ENCODE peak calls at places on chromosomes 16 and 17, in seven cellular contexts. One of them, this sample, is unnamed.

GRCh38 chr17:15782809-15783208 is 50.7 kb downstream of the TBC1D26 start:
- DNase-seq in brain microvascular endothelial cell: peak
- DNase-seq in tibial nerve: no peak
- DNase-seq in NB4: no peak
- DNase-seq in astrocyte of the cerebellum: no peak
- DNase-seq in astrocyte of the spinal cord: peak
- DNase-seq in transverse colon: peak
- DNase-seq in this sample: no peak

GRCh38 chr16:23874613-23875294 is 39.0 kb downstream of the PRKCB start:
- DNase-seq in NB4: no peak
- DNase-seq in tibial nerve: no peak
- DNase-seq in brain microvascular endothelial cell: no peak
- DNase-seq in transverse colon: no peak
- DNase-seq in astrocyte of the spinal cord: no peak
- DNase-seq in astrocyte of the cerebellum: no peak
- DNase-seq in this sample: no peak

GRCh38 chr16:27721548-27722265 is 171.8 kb downstream of the KATNIP start:
- DNase-seq in NB4: peak
- DNase-seq in astrocyte of the cerebellum: no peak
- DNase-seq in tibial nerve: peak
- DNase-seq in astrocyte of the spinal cord: peak
- DNase-seq in transverse colon: peak
- DNase-seq in brain microvascular endothelial cell: peak
- DNase-seq in this sample: no peak

GRCh38 chr16:3645504-3646347 is 8.8 kb upstream of the DNASE1 start:
- DNase-seq in NB4: no peak
- DNase-seq in brain microvascular endothelial cell: no peak
- DNase-seq in tibial nerve: no peak
- DNase-seq in astrocyte of the cerebellum: peak
- DNase-seq in transverse colon: no peak
- DNase-seq in astrocyte of the spinal cord: peak
- DNase-seq in this sample: peak

GRCh38 chr17:8447816-8448215 is 12.1 kb downstream of the NDEL1 start:
- DNase-seq in brain microvascular endothelial cell: no peak
- DNase-seq in astrocyte of the spinal cord: no peak
- DNase-seq in tibial nerve: no peak
- DNase-seq in NB4: no peak
- DNase-seq in transverse colon: no peak
- DNase-seq in astrocyte of the cerebellum: no peak
- DNase-seq in this sample: no peak

GRCh38 chr17:41966453-41967140 is at the start of gene CNP:
- DNase-seq in NB4: peak
- DNase-seq in transverse colon: peak
- DNase-seq in astrocyte of the spinal cord: peak
- DNase-seq in brain microvascular endothelial cell: peak
- DNase-seq in astrocyte of the cerebellum: peak
- DNase-seq in tibial nerve: peak
- DNase-seq in this sample: peak

GRCh38 chr17:65249774-65250173 is 112.6 kb downstream of the RGS9 start:
- DNase-seq in astrocyte of the spinal cord: no peak
- DNase-seq in transverse colon: no peak
- DNase-seq in astrocyte of the cerebellum: no peak
- DNase-seq in NB4: no peak
- DNase-seq in brain microvascular endothelial cell: no peak
- DNase-seq in tibial nerve: no peak
- DNase-seq in this sample: no peak

GRCh38 chr17:77361986-77362620 is 221.3 kb downstream of the SEC14L1 start:
- DNase-seq in transverse colon: no peak
- DNase-seq in NB4: no peak
- DNase-seq in astrocyte of the spinal cord: no peak
- DNase-seq in astrocyte of the cerebellum: no peak
- DNase-seq in tibial nerve: peak
- DNase-seq in brain microvascular endothelial cell: no peak
- DNase-seq in this sample: no peak

GRCh38 chr16:1089822-1090619 is 6.0 kb downstream of the C1QTNF8 start:
- DNase-seq in astrocyte of the spinal cord: no peak
- DNase-seq in astrocyte of the cerebellum: no peak
- DNase-seq in transverse colon: peak
- DNase-seq in brain microvascular endothelial cell: no peak
- DNase-seq in tibial nerve: no peak
- DNase-seq in NB4: no peak
- DNase-seq in this sample: no peak

GRCh38 chr17:9880582-9880999 is 24.5 kb downstream of the RCVRN start:
- DNase-seq in transverse colon: no peak
- DNase-seq in brain microvascular endothelial cell: no peak
- DNase-seq in astrocyte of the cerebellum: no peak
- DNase-seq in tibial nerve: no peak
- DNase-seq in astrocyte of the spinal cord: peak
- DNase-seq in NB4: peak
- DNase-seq in this sample: no peak

GRCh38 chr17:2798188-2798587 is 1.9 kb downstream of the RAP1GAP2 start:
- DNase-seq in astrocyte of the spinal cord: no peak
- DNase-seq in transverse colon: no peak
- DNase-seq in astrocyte of the cerebellum: no peak
- DNase-seq in tibial nerve: no peak
- DNase-seq in NB4: no peak
- DNase-seq in brain microvascular endothelial cell: no peak
- DNase-seq in this sample: no peak

GRCh38 chr16:9225527-9226316 is 134.3 kb downstream of the HAPSTR1 start:
- DNase-seq in transverse colon: no peak
- DNase-seq in brain microvascular endothelial cell: no peak
- DNase-seq in NB4: peak
- DNase-seq in astrocyte of the spinal cord: no peak
- DNase-seq in astrocyte of the cerebellum: no peak
- DNase-seq in tibial nerve: no peak
- DNase-seq in this sample: no peak

GRCh38 chr16:29986231-29986630 is 9.2 kb downstream of the HIRIP3 start:
- DNase-seq in transverse colon: no peak
- DNase-seq in NB4: no peak
- DNase-seq in astrocyte of the spinal cord: no peak
- DNase-seq in brain microvascular endothelial cell: no peak
- DNase-seq in astrocyte of the cerebellum: no peak
- DNase-seq in tibial nerve: no peak
- DNase-seq in this sample: no peak

GRCh38 chr17:41537990-41538389 is 9.9 kb upstream of the KRT19 start:
- DNase-seq in tibial nerve: no peak
- DNase-seq in astrocyte of the cerebellum: no peak
- DNase-seq in transverse colon: no peak
- DNase-seq in brain microvascular endothelial cell: no peak
- DNase-seq in astrocyte of the spinal cord: no peak
- DNase-seq in NB4: no peak
- DNase-seq in this sample: no peak

GRCh38 chr17:53134546-53134945 is 688.2 kb upstream of the KIF2B start:
- DNase-seq in astrocyte of the spinal cord: no peak
- DNase-seq in astrocyte of the cerebellum: no peak
- DNase-seq in brain microvascular endothelial cell: no peak
- DNase-seq in NB4: no peak
- DNase-seq in transverse colon: no peak
- DNase-seq in tibial nerve: no peak
- DNase-seq in this sample: no peak

GRCh38 chr17:6648181-6648580 is 3.2 kb downstream of the MED31 start:
- DNase-seq in astrocyte of the spinal cord: no peak
- DNase-seq in tibial nerve: no peak
- DNase-seq in transverse colon: no peak
- DNase-seq in NB4: peak
- DNase-seq in brain microvascular endothelial cell: no peak
- DNase-seq in astrocyte of the cerebellum: no peak
- DNase-seq in this sample: no peak

GRCh38 chr17:68953340-68953997 is 1.7 kb downstream of the ABCA8 start:
- DNase-seq in tibial nerve: no peak
- DNase-seq in astrocyte of the spinal cord: no peak
- DNase-seq in transverse colon: no peak
- DNase-seq in brain microvascular endothelial cell: no peak
- DNase-seq in astrocyte of the cerebellum: no peak
- DNase-seq in NB4: no peak
- DNase-seq in this sample: no peak

GRCh38 chr16:28218109-28218508 is 6.3 kb upstream of the XPO6 start:
- DNase-seq in astrocyte of the cerebellum: no peak
- DNase-seq in transverse colon: peak
- DNase-seq in tibial nerve: no peak
- DNase-seq in NB4: peak
- DNase-seq in astrocyte of the spinal cord: peak
- DNase-seq in brain microvascular endothelial cell: peak
- DNase-seq in this sample: no peak

GRCh38 chr16:31382485-31383161 is 10.5 kb upstream of the ITGAD start:
- DNase-seq in astrocyte of the spinal cord: no peak
- DNase-seq in brain microvascular endothelial cell: peak
- DNase-seq in NB4: peak
- DNase-seq in astrocyte of the cerebellum: no peak
- DNase-seq in transverse colon: peak
- DNase-seq in tibial nerve: no peak
- DNase-seq in this sample: peak

GRCh38 chr17:66829386-66829864 is 5.5 kb upstream of the CACNG5 start:
- DNase-seq in astrocyte of the spinal cord: peak
- DNase-seq in transverse colon: peak
- DNase-seq in NB4: peak
- DNase-seq in astrocyte of the cerebellum: peak
- DNase-seq in tibial nerve: no peak
- DNase-seq in brain microvascular endothelial cell: peak
- DNase-seq in this sample: peak

GRCh38 chr16:4664538-4665418 is 28.6 kb upstream of the NUDT16L1 start:
- DNase-seq in transverse colon: peak
- DNase-seq in brain microvascular endothelial cell: no peak
- DNase-seq in astrocyte of the cerebellum: no peak
- DNase-seq in NB4: peak
- DNase-seq in astrocyte of the spinal cord: no peak
- DNase-seq in tibial nerve: no peak
- DNase-seq in this sample: no peak

GRCh38 chr16:2093793-2094192 is 41.9 kb downstream of the PKD1 start:
- DNase-seq in astrocyte of the cerebellum: no peak
- DNase-seq in astrocyte of the spinal cord: no peak
- DNase-seq in NB4: no peak
- DNase-seq in tibial nerve: no peak
- DNase-seq in brain microvascular endothelial cell: no peak
- DNase-seq in transverse colon: no peak
- DNase-seq in this sample: no peak
- TF ChIP-seq CTCF in astrocyte of the cerebellum: no peak
- TF ChIP-seq CTCF in astrocyte of the spinal cord: no peak
- TF ChIP-seq CTCF in NB4: no peak
- TF ChIP-seq CTCF in tibial nerve: no peak
- TF ChIP-seq CTCF in brain microvascular endothelial cell: no peak
- TF ChIP-seq CTCF in transverse colon: no peak
- TF ChIP-seq CTCF in this sample: no peak

GRCh38 chr17:50943575-50943933 is 77.4 kb upstream of the TOB1 start:
- DNase-seq in brain microvascular endothelial cell: no peak
- DNase-seq in tibial nerve: peak
- DNase-seq in NB4: no peak
- DNase-seq in astrocyte of the cerebellum: no peak
- DNase-seq in astrocyte of the spinal cord: no peak
- DNase-seq in transverse colon: peak
- DNase-seq in this sample: no peak

GRCh38 chr17:50939795-50940684 is 73.9 kb upstream of the TOB1 start:
- DNase-seq in NB4: no peak
- DNase-seq in brain microvascular endothelial cell: no peak
- DNase-seq in tibial nerve: no peak
- DNase-seq in astrocyte of the cerebellum: no peak
- DNase-seq in transverse colon: no peak
- DNase-seq in astrocyte of the spinal cord: no peak
- DNase-seq in this sample: no peak

GRCh38 chr17:50935201-50936124 is 69.3 kb upstream of the TOB1 start:
- DNase-seq in astrocyte of the cerebellum: no peak
- DNase-seq in brain microvascular endothelial cell: no peak
- DNase-seq in NB4: no peak
- DNase-seq in transverse colon: peak
- DNase-seq in tibial nerve: peak
- DNase-seq in astrocyte of the spinal cord: no peak
- DNase-seq in this sample: no peak

GRCh38 chr17:50938821-50939541 is 72.8 kb upstream of the TOB1 start:
- DNase-seq in tibial nerve: no peak
- DNase-seq in astrocyte of the spinal cord: no peak
- DNase-seq in astrocyte of the cerebellum: no peak
- DNase-seq in transverse colon: no peak
- DNase-seq in brain microvascular endothelial cell: no peak
- DNase-seq in NB4: no peak
- DNase-seq in this sample: no peak

GRCh38 chr17:50939542-50939794 is 73.3 kb upstream of the TOB1 start:
- DNase-seq in tibial nerve: no peak
- DNase-seq in astrocyte of the cerebellum: no peak
- DNase-seq in transverse colon: no peak
- DNase-seq in NB4: no peak
- DNase-seq in brain microvascular endothelial cell: no peak
- DNase-seq in astrocyte of the spinal cord: no peak
- DNase-seq in this sample: no peak
- TF ChIP-seq CTCF in tibial nerve: no peak
- TF ChIP-seq CTCF in astrocyte of the cerebellum: no peak
- TF ChIP-seq CTCF in transverse colon: no peak
- TF ChIP-seq CTCF in NB4: no peak
- TF ChIP-seq CTCF in brain microvascular endothelial cell: no peak
- TF ChIP-seq CTCF in astrocyte of the spinal cord: no peak
- TF ChIP-seq CTCF in this sample: no peak

DNA sequence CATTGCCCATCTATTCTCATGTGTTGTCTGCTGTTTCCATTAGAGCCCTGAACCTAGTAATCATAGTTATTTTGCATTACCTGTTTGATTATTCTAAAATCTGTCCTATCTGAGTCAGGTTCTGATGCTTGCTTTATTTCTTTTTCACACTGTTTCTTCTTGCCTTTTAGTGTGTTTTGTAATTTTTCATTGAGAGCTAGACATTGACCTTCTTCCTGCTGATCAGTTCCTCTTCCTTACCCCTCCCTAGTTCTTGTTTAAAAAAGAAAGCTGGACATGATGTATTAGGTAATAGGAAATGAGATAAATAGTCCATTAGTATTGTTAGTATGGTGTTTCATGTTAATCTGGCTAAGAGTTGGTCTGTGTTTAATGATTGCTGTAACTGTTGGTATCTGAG is 13.4 kb downstream of the WWP2 start:
- DNase-seq in transverse colon: no peak
- DNase-seq in astrocyte of the cerebellum: no peak
- DNase-seq in astrocyte of the spinal cord: no peak
- DNase-seq in brain microvascular endothelial cell: no peak
- DNase-seq in tibial nerve: no peak
- DNase-seq in NB4: no peak
- DNase-seq in this sample: no peak
- TF ChIP-seq CTCF in transverse colon: no peak
- TF ChIP-seq CTCF in astrocyte of the cerebellum: no peak
- TF ChIP-seq CTCF in astrocyte of the spinal cord: no peak
- TF ChIP-seq CTCF in brain microvascular endothelial cell: no peak
- TF ChIP-seq CTCF in tibial nerve: no peak
- TF ChIP-seq CTCF in NB4: no peak
- TF ChIP-seq CTCF in this sample: no peak

GRCh38 chr17:80986816-80987480 is 4.7 kb upstream of the CHMP6 start:
- DNase-seq in tibial nerve: no peak
- DNase-seq in brain microvascular endothelial cell: no peak
- DNase-seq in astrocyte of the cerebellum: no peak
- DNase-seq in transverse colon: no peak
- DNase-seq in astrocyte of the spinal cord: no peak
- DNase-seq in NB4: peak
- DNase-seq in this sample: no peak

GRCh38 chr17:80983545-80983944 is 8.1 kb upstream of the CHMP6 start:
- DNase-seq in brain microvascular endothelial cell: no peak
- DNase-seq in NB4: no peak
- DNase-seq in transverse colon: no peak
- DNase-seq in astrocyte of the cerebellum: no peak
- DNase-seq in astrocyte of the spinal cord: no peak
- DNase-seq in tibial nerve: no peak
- DNase-seq in this sample: no peak

GRCh38 chr17:80982426-80982974 is 9.1 kb upstream of the CHMP6 start:
- DNase-seq in astrocyte of the spinal cord: no peak
- DNase-seq in NB4: no peak
- DNase-seq in tibial nerve: no peak
- DNase-seq in transverse colon: no peak
- DNase-seq in astrocyte of the cerebellum: no peak
- DNase-seq in brain microvascular endothelial cell: no peak
- DNase-seq in this sample: no peak

GRCh38 chr17:80986046-80986445 is 5.6 kb upstream of the CHMP6 start:
- DNase-seq in astrocyte of the spinal cord: no peak
- DNase-seq in transverse colon: no peak
- DNase-seq in tibial nerve: no peak
- DNase-seq in astrocyte of the cerebellum: no peak
- DNase-seq in NB4: no peak
- DNase-seq in brain microvascular endothelial cell: no peak
- DNase-seq in this sample: no peak

GRCh38 chr17:80984749-80985148 is 6.9 kb upstream of the CHMP6 start:
- DNase-seq in NB4: no peak
- DNase-seq in brain microvascular endothelial cell: peak
- DNase-seq in tibial nerve: no peak
- DNase-seq in astrocyte of the spinal cord: peak
- DNase-seq in astrocyte of the cerebellum: peak
- DNase-seq in transverse colon: no peak
- DNase-seq in this sample: no peak
- TF ChIP-seq CTCF in NB4: no peak
- TF ChIP-seq CTCF in brain microvascular endothelial cell: peak
- TF ChIP-seq CTCF in tibial nerve: no peak
- TF ChIP-seq CTCF in astrocyte of the spinal cord: peak
- TF ChIP-seq CTCF in astrocyte of the cerebellum: peak
- TF ChIP-seq CTCF in transverse colon: peak
- TF ChIP-seq CTCF in this sample: no peak